ENCODE peak calls at places on chromosomes 5 and 9, in nine cellular contexts. One of them, this sample, is unnamed.

GRCh38 chr5:24773241-24773640 is 128.5 kb upstream of the CDH10 start:
- DNase-seq in GM12891: no peak
- DNase-seq in NCI-H1092: no peak
- DNase-seq in AG04450: no peak
- DNase-seq in activated T-helper 9 cell treated with anti-CD3 and anti-CD28 coated beads, Interleukin-2, amount 50 U/mL, for 16 hours: no peak
- DNase-seq in EL: no peak
- DNase-seq in HT1080: no peak
- DNase-seq in ureter: no peak
- DNase-seq in PC-3: peak
- DNase-seq in this sample: no peak

GRCh38 chr5:148186248-148187003 is 16.4 kb upstream of the SPINK6 start:
- DNase-seq in GM12891: no peak
- DNase-seq in NCI-H1092: no peak
- DNase-seq in AG04450: no peak
- DNase-seq in activated T-helper 9 cell treated with anti-CD3 and anti-CD28 coated beads, Interleukin-2, amount 50 U/mL, for 16 hours: no peak
- DNase-seq in EL: peak
- DNase-seq in HT1080: peak
- DNase-seq in ureter: no peak
- DNase-seq in PC-3: peak
- DNase-seq in this sample: no peak

GRCh38 chr5:168879929-168880328 is 300.8 kb upstream of the PANK3 start:
- DNase-seq in GM12891: peak
- DNase-seq in NCI-H1092: no peak
- DNase-seq in AG04450: no peak
- DNase-seq in activated T-helper 9 cell treated with anti-CD3 and anti-CD28 coated beads, Interleukin-2, amount 50 U/mL, for 16 hours: no peak
- DNase-seq in EL: no peak
- DNase-seq in HT1080: no peak
- DNase-seq in ureter: no peak
- DNase-seq in PC-3: no peak
- DNase-seq in this sample: no peak

GRCh38 chr5:150589791-150590601 is 50.5 kb upstream of the SYNPO start:
- DNase-seq in GM12891: no peak
- DNase-seq in NCI-H1092: no peak
- DNase-seq in AG04450: no peak
- DNase-seq in activated T-helper 9 cell treated with anti-CD3 and anti-CD28 coated beads, Interleukin-2, amount 50 U/mL, for 16 hours: no peak
- DNase-seq in EL: peak
- DNase-seq in HT1080: no peak
- DNase-seq in ureter: peak
- DNase-seq in PC-3: no peak
- DNase-seq in this sample: peak

GRCh38 chr9:37026085-37026935 is 7.8 kb downstream of the PAX5 start:
- DNase-seq in GM12891: no peak
- DNase-seq in NCI-H1092: peak
- DNase-seq in AG04450: no peak
- DNase-seq in activated T-helper 9 cell treated with anti-CD3 and anti-CD28 coated beads, Interleukin-2, amount 50 U/mL, for 16 hours: no peak
- DNase-seq in EL: no peak
- DNase-seq in HT1080: no peak
- DNase-seq in ureter: no peak
- DNase-seq in PC-3: no peak
- DNase-seq in this sample: no peak

GRCh38 chr5:96651948-96652753 is 10.0 kb upstream of the CAST start:
- DNase-seq in GM12891: no peak
- DNase-seq in NCI-H1092: no peak
- DNase-seq in AG04450: no peak
- DNase-seq in activated T-helper 9 cell treated with anti-CD3 and anti-CD28 coated beads, Interleukin-2, amount 50 U/mL, for 16 hours: no peak
- DNase-seq in EL: peak
- DNase-seq in HT1080: no peak
- DNase-seq in ureter: no peak
- DNase-seq in PC-3: no peak
- DNase-seq in this sample: no peak

GRCh38 chr9:99833735-99834134 is 12.1 kb downstream of the NR4A3 start:
- DNase-seq in GM12891: no peak
- DNase-seq in NCI-H1092: no peak
- DNase-seq in AG04450: no peak
- DNase-seq in activated T-helper 9 cell treated with anti-CD3 and anti-CD28 coated beads, Interleukin-2, amount 50 U/mL, for 16 hours: no peak
- DNase-seq in EL: no peak
- DNase-seq in HT1080: no peak
- DNase-seq in ureter: no peak
- DNase-seq in PC-3: no peak
- DNase-seq in this sample: no peak

GRCh38 chr9:20570086-20570485 is 52.2 kb downstream of the MLLT3 start:
- DNase-seq in GM12891: no peak
- DNase-seq in NCI-H1092: no peak
- DNase-seq in AG04450: no peak
- DNase-seq in activated T-helper 9 cell treated with anti-CD3 and anti-CD28 coated beads, Interleukin-2, amount 50 U/mL, for 16 hours: no peak
- DNase-seq in EL: peak
- DNase-seq in HT1080: no peak
- DNase-seq in ureter: no peak
- DNase-seq in PC-3: peak
- DNase-seq in this sample: no peak

GRCh38 chr9:89799221-89799620 is 194.4 kb downstream of the GADD45G start:
- DNase-seq in GM12891: no peak
- DNase-seq in NCI-H1092: no peak
- DNase-seq in AG04450: no peak
- DNase-seq in activated T-helper 9 cell treated with anti-CD3 and anti-CD28 coated beads, Interleukin-2, amount 50 U/mL, for 16 hours: no peak
- DNase-seq in EL: no peak
- DNase-seq in HT1080: no peak
- DNase-seq in ureter: no peak
- DNase-seq in PC-3: no peak
- DNase-seq in this sample: no peak

GRCh38 chr9:113913426-113914195 is 37.5 kb downstream of the ZNF618 start:
- DNase-seq in GM12891: no peak
- DNase-seq in NCI-H1092: no peak
- DNase-seq in AG04450: no peak
- DNase-seq in activated T-helper 9 cell treated with anti-CD3 and anti-CD28 coated beads, Interleukin-2, amount 50 U/mL, for 16 hours: no peak
- DNase-seq in EL: no peak
- DNase-seq in HT1080: no peak
- DNase-seq in ureter: no peak
- DNase-seq in PC-3: no peak
- DNase-seq in this sample: no peak

GRCh38 chr5:42887575-42887974 is 75.9 kb upstream of the SELENOP start:
- DNase-seq in GM12891: no peak
- DNase-seq in NCI-H1092: no peak
- DNase-seq in AG04450: no peak
- DNase-seq in activated T-helper 9 cell treated with anti-CD3 and anti-CD28 coated beads, Interleukin-2, amount 50 U/mL, for 16 hours: no peak
- DNase-seq in EL: no peak
- DNase-seq in HT1080: no peak
- DNase-seq in ureter: no peak
- DNase-seq in PC-3: no peak
- DNase-seq in this sample: no peak

GRCh38 chr5:119329701-119330100 is 26.1 kb upstream of the TNFAIP8 start:
- DNase-seq in GM12891: no peak
- DNase-seq in NCI-H1092: no peak
- DNase-seq in AG04450: no peak
- DNase-seq in activated T-helper 9 cell treated with anti-CD3 and anti-CD28 coated beads, Interleukin-2, amount 50 U/mL, for 16 hours: no peak
- DNase-seq in EL: no peak
- DNase-seq in HT1080: no peak
- DNase-seq in ureter: no peak
- DNase-seq in PC-3: no peak
- DNase-seq in this sample: no peak

GRCh38 chr9:134452728-134453127 is 126.5 kb downstream of the RXRA start:
- DNase-seq in GM12891: no peak
- DNase-seq in NCI-H1092: no peak
- DNase-seq in AG04450: no peak
- DNase-seq in activated T-helper 9 cell treated with anti-CD3 and anti-CD28 coated beads, Interleukin-2, amount 50 U/mL, for 16 hours: no peak
- DNase-seq in EL: no peak
- DNase-seq in HT1080: no peak
- DNase-seq in ureter: no peak
- DNase-seq in PC-3: no peak
- DNase-seq in this sample: no peak

GRCh38 chr5:173868096-173868879 is 19.9 kb upstream of the CPEB4 start:
- DNase-seq in GM12891: no peak
- DNase-seq in NCI-H1092: no peak
- DNase-seq in AG04450: no peak
- DNase-seq in activated T-helper 9 cell treated with anti-CD3 and anti-CD28 coated beads, Interleukin-2, amount 50 U/mL, for 16 hours: no peak
- DNase-seq in EL: peak
- DNase-seq in HT1080: peak
- DNase-seq in ureter: peak
- DNase-seq in PC-3: peak
- DNase-seq in this sample: no peak

GRCh38 chr9:72952914-72953313 is at the start of gene ALDH1A1:
- DNase-seq in GM12891: no peak
- DNase-seq in NCI-H1092: no peak
- DNase-seq in AG04450: no peak
- DNase-seq in activated T-helper 9 cell treated with anti-CD3 and anti-CD28 coated beads, Interleukin-2, amount 50 U/mL, for 16 hours: no peak
- DNase-seq in EL: no peak
- DNase-seq in HT1080: no peak
- DNase-seq in ureter: no peak
- DNase-seq in PC-3: no peak
- DNase-seq in this sample: no peak

GRCh38 chr9:134411451-134412297 is 85.4 kb downstream of the RXRA start:
- DNase-seq in GM12891: no peak
- DNase-seq in NCI-H1092: peak
- DNase-seq in AG04450: no peak
- DNase-seq in activated T-helper 9 cell treated with anti-CD3 and anti-CD28 coated beads, Interleukin-2, amount 50 U/mL, for 16 hours: no peak
- DNase-seq in EL: no peak
- DNase-seq in HT1080: no peak
- DNase-seq in ureter: no peak
- DNase-seq in PC-3: no peak
- DNase-seq in this sample: no peak

GRCh38 chr5:87582149-87582548 is 169.4 kb upstream of the CCNH start:
- DNase-seq in GM12891: no peak
- DNase-seq in NCI-H1092: no peak
- DNase-seq in AG04450: no peak
- DNase-seq in activated T-helper 9 cell treated with anti-CD3 and anti-CD28 coated beads, Interleukin-2, amount 50 U/mL, for 16 hours: no peak
- DNase-seq in EL: no peak
- DNase-seq in HT1080: no peak
- DNase-seq in ureter: no peak
- DNase-seq in PC-3: peak
- DNase-seq in this sample: no peak

GRCh38 chr5:59709346-59709821 is 184.1 kb downstream of the PDE4D start:
- DNase-seq in GM12891: no peak
- DNase-seq in NCI-H1092: no peak
- DNase-seq in AG04450: no peak
- DNase-seq in activated T-helper 9 cell treated with anti-CD3 and anti-CD28 coated beads, Interleukin-2, amount 50 U/mL, for 16 hours: no peak
- DNase-seq in EL: peak
- DNase-seq in HT1080: no peak
- DNase-seq in ureter: no peak
- DNase-seq in PC-3: no peak
- DNase-seq in this sample: no peak

GRCh38 chr5:172953776-172954189 is 5.4 kb upstream of the RPL26L1 start:
- DNase-seq in GM12891: no peak
- DNase-seq in NCI-H1092: no peak
- DNase-seq in AG04450: peak
- DNase-seq in activated T-helper 9 cell treated with anti-CD3 and anti-CD28 coated beads, Interleukin-2, amount 50 U/mL, for 16 hours: no peak
- DNase-seq in EL: peak
- DNase-seq in HT1080: peak
- DNase-seq in ureter: no peak
- DNase-seq in PC-3: peak
- DNase-seq in this sample: no peak

GRCh38 chr9:99607852-99608448 is 213.7 kb upstream of the NR4A3 start:
- DNase-seq in GM12891: no peak
- DNase-seq in NCI-H1092: no peak
- DNase-seq in AG04450: no peak
- DNase-seq in activated T-helper 9 cell treated with anti-CD3 and anti-CD28 coated beads, Interleukin-2, amount 50 U/mL, for 16 hours: no peak
- DNase-seq in EL: peak
- DNase-seq in HT1080: no peak
- DNase-seq in ureter: no peak
- DNase-seq in PC-3: no peak
- DNase-seq in this sample: no peak

GRCh38 chr5:32461441-32462120 is 17.0 kb upstream of the ZFR start:
- DNase-seq in GM12891: no peak
- DNase-seq in NCI-H1092: no peak
- DNase-seq in AG04450: no peak
- DNase-seq in activated T-helper 9 cell treated with anti-CD3 and anti-CD28 coated beads, Interleukin-2, amount 50 U/mL, for 16 hours: no peak
- DNase-seq in EL: peak
- DNase-seq in HT1080: no peak
- DNase-seq in ureter: no peak
- DNase-seq in PC-3: no peak
- DNase-seq in this sample: no peak

GRCh38 chr9:137728444-137729311 is 109.9 kb downstream of the EHMT1 start:
- DNase-seq in GM12891: no peak
- DNase-seq in NCI-H1092: no peak
- DNase-seq in AG04450: no peak
- DNase-seq in activated T-helper 9 cell treated with anti-CD3 and anti-CD28 coated beads, Interleukin-2, amount 50 U/mL, for 16 hours: no peak
- DNase-seq in EL: no peak
- DNase-seq in HT1080: no peak
- DNase-seq in ureter: no peak
- DNase-seq in PC-3: no peak
- DNase-seq in this sample: no peak

GRCh38 chr5:77560677-77561263 is 68.7 kb upstream of the WDR41 start:
- DNase-seq in GM12891: no peak
- DNase-seq in NCI-H1092: peak
- DNase-seq in AG04450: peak
- DNase-seq in activated T-helper 9 cell treated with anti-CD3 and anti-CD28 coated beads, Interleukin-2, amount 50 U/mL, for 16 hours: no peak
- DNase-seq in EL: peak
- DNase-seq in HT1080: peak
- DNase-seq in ureter: no peak
- DNase-seq in PC-3: peak
- DNase-seq in this sample: no peak

GRCh38 chr9:128540630-128541355 is 11.6 kb upstream of the SPTAN1 start:
- DNase-seq in GM12891: no peak
- DNase-seq in NCI-H1092: no peak
- DNase-seq in AG04450: no peak
- DNase-seq in activated T-helper 9 cell treated with anti-CD3 and anti-CD28 coated beads, Interleukin-2, amount 50 U/mL, for 16 hours: no peak
- DNase-seq in EL: no peak
- DNase-seq in HT1080: no peak
- DNase-seq in ureter: no peak
- DNase-seq in PC-3: no peak
- DNase-seq in this sample: no peak

GRCh38 chr5:36759117-36759516 is 117.5 kb upstream of the NIPBL start:
- DNase-seq in GM12891: no peak
- DNase-seq in NCI-H1092: no peak
- DNase-seq in AG04450: no peak
- DNase-seq in activated T-helper 9 cell treated with anti-CD3 and anti-CD28 coated beads, Interleukin-2, amount 50 U/mL, for 16 hours: no peak
- DNase-seq in EL: no peak
- DNase-seq in HT1080: no peak
- DNase-seq in ureter: no peak
- DNase-seq in PC-3: no peak
- DNase-seq in this sample: no peak